ENCODE peak calls at places on chromosomes 3 and 15, in nine cellular contexts. One of them, this sample, is unnamed.
A peak's percentile ranks its signal among the peaks of the same experiment; 100 is the strongest.

GRCh38 chr15:64354683-64355558 is 1.1 kb downstream of the CSNK1G1 start:
- DNase-seq in activated CD4-positive, alpha-beta memory T cell treated with anti-CD3 and anti-CD28 coated beads for 36 hours: no peak
- DNase-seq in GM03348: peak; percentile 21
- DNase-seq in activated CD8-positive, alpha-beta memory T cell treated with anti-CD3 and anti-CD28 coated beads, Interleukin-2, amount 50 U/mL, for 48 hours: no peak
- DNase-seq in stimulated activated effector memory CD8-positive, alpha-beta T cell treated with anti-CD3 and anti-CD28 coated beads, Interleukin-12 subunit alpha, Interleukin-12 subunit beta, amount 100 ng/mL, for 72 hours: peak; percentile 7
- DNase-seq in CD8-positive, alpha-beta T cell: peak; percentile 3
- DNase-seq in GM12891: no peak
- DNase-seq in NAMALWA: peak; percentile 17
- DNase-seq in HS-5: no peak
- DNase-seq in this sample: no peak

GRCh38 chr3:150376001-150376848 is 31.9 kb upstream of the TSC22D2 start:
- DNase-seq in NAMALWA: no peak
- DNase-seq in activated CD8-positive, alpha-beta memory T cell treated with anti-CD3 and anti-CD28 coated beads, Interleukin-2, amount 50 U/mL, for 48 hours: no peak
- DNase-seq in activated CD4-positive, alpha-beta memory T cell treated with anti-CD3 and anti-CD28 coated beads for 36 hours: no peak
- DNase-seq in HS-5: no peak
- DNase-seq in GM12891: no peak
- DNase-seq in GM03348: peak; percentile 63
- DNase-seq in stimulated activated effector memory CD8-positive, alpha-beta T cell treated with anti-CD3 and anti-CD28 coated beads, Interleukin-12 subunit alpha, Interleukin-12 subunit beta, amount 100 ng/mL, for 72 hours: no peak
- DNase-seq in CD8-positive, alpha-beta T cell: no peak
- DNase-seq in this sample: no peak

GRCh38 chr15:31027948-31028586 is 36.6 kb upstream of the MTMR10 start:
- DNase-seq in HS-5: no peak
- DNase-seq in activated CD8-positive, alpha-beta memory T cell treated with anti-CD3 and anti-CD28 coated beads, Interleukin-2, amount 50 U/mL, for 48 hours: no peak
- DNase-seq in CD8-positive, alpha-beta T cell: no peak
- DNase-seq in activated CD4-positive, alpha-beta memory T cell treated with anti-CD3 and anti-CD28 coated beads for 36 hours: no peak
- DNase-seq in GM12891: no peak
- DNase-seq in NAMALWA: no peak
- DNase-seq in GM03348: no peak
- DNase-seq in stimulated activated effector memory CD8-positive, alpha-beta T cell treated with anti-CD3 and anti-CD28 coated beads, Interleukin-12 subunit alpha, Interleukin-12 subunit beta, amount 100 ng/mL, for 72 hours: no peak
- DNase-seq in this sample: no peak

GRCh38 chr3:89859738-89860137 is 752.3 kb downstream of the EPHA3 start:
- DNase-seq in HS-5: peak; percentile 8
- DNase-seq in GM03348: no peak
- DNase-seq in CD8-positive, alpha-beta T cell: no peak
- DNase-seq in activated CD4-positive, alpha-beta memory T cell treated with anti-CD3 and anti-CD28 coated beads for 36 hours: no peak
- DNase-seq in activated CD8-positive, alpha-beta memory T cell treated with anti-CD3 and anti-CD28 coated beads, Interleukin-2, amount 50 U/mL, for 48 hours: no peak
- DNase-seq in stimulated activated effector memory CD8-positive, alpha-beta T cell treated with anti-CD3 and anti-CD28 coated beads, Interleukin-12 subunit alpha, Interleukin-12 subunit beta, amount 100 ng/mL, for 72 hours: no peak
- DNase-seq in NAMALWA: no peak
- DNase-seq in GM12891: no peak
- DNase-seq in this sample: no peak

GRCh38 chr3:12994607-12995388 is 78.4 kb downstream of the IQSEC1 start:
- DNase-seq in activated CD8-positive, alpha-beta memory T cell treated with anti-CD3 and anti-CD28 coated beads, Interleukin-2, amount 50 U/mL, for 48 hours: peak; percentile 95
- DNase-seq in GM12891: peak; percentile 95
- DNase-seq in activated CD4-positive, alpha-beta memory T cell treated with anti-CD3 and anti-CD28 coated beads for 36 hours: peak; percentile 92
- DNase-seq in NAMALWA: peak; percentile 86
- DNase-seq in HS-5: peak; percentile 24
- DNase-seq in GM03348: peak; percentile 97
- DNase-seq in stimulated activated effector memory CD8-positive, alpha-beta T cell treated with anti-CD3 and anti-CD28 coated beads, Interleukin-12 subunit alpha, Interleukin-12 subunit beta, amount 100 ng/mL, for 72 hours: peak; percentile 88
- DNase-seq in CD8-positive, alpha-beta T cell: peak; percentile 78
- DNase-seq in this sample: peak; percentile 93

GRCh38 chr3:116440196-116440595 is 5.1 kb downstream of the LSAMP start:
- DNase-seq in activated CD8-positive, alpha-beta memory T cell treated with anti-CD3 and anti-CD28 coated beads, Interleukin-2, amount 50 U/mL, for 48 hours: no peak
- DNase-seq in GM12891: no peak
- DNase-seq in HS-5: peak; percentile 78
- DNase-seq in GM03348: peak; percentile 20
- DNase-seq in NAMALWA: no peak
- DNase-seq in stimulated activated effector memory CD8-positive, alpha-beta T cell treated with anti-CD3 and anti-CD28 coated beads, Interleukin-12 subunit alpha, Interleukin-12 subunit beta, amount 100 ng/mL, for 72 hours: no peak
- DNase-seq in CD8-positive, alpha-beta T cell: no peak
- DNase-seq in activated CD4-positive, alpha-beta memory T cell treated with anti-CD3 and anti-CD28 coated beads for 36 hours: no peak
- DNase-seq in this sample: no peak

GRCh38 chr3:194379231-194379630 is 9.7 kb upstream of the LRRC15 start:
- DNase-seq in CD8-positive, alpha-beta T cell: no peak
- DNase-seq in activated CD4-positive, alpha-beta memory T cell treated with anti-CD3 and anti-CD28 coated beads for 36 hours: no peak
- DNase-seq in GM12891: no peak
- DNase-seq in GM03348: no peak
- DNase-seq in HS-5: no peak
- DNase-seq in stimulated activated effector memory CD8-positive, alpha-beta T cell treated with anti-CD3 and anti-CD28 coated beads, Interleukin-12 subunit alpha, Interleukin-12 subunit beta, amount 100 ng/mL, for 72 hours: no peak
- DNase-seq in NAMALWA: no peak
- DNase-seq in activated CD8-positive, alpha-beta memory T cell treated with anti-CD3 and anti-CD28 coated beads, Interleukin-2, amount 50 U/mL, for 48 hours: no peak
- DNase-seq in this sample: no peak

GRCh38 chr15:69729167-69729748 is 276.6 kb downstream of the RPLP1 start:
- DNase-seq in NAMALWA: peak; percentile 60
- DNase-seq in CD8-positive, alpha-beta T cell: peak; percentile 65
- DNase-seq in GM12891: peak; percentile 52
- DNase-seq in HS-5: no peak
- DNase-seq in GM03348: peak; percentile 55
- DNase-seq in stimulated activated effector memory CD8-positive, alpha-beta T cell treated with anti-CD3 and anti-CD28 coated beads, Interleukin-12 subunit alpha, Interleukin-12 subunit beta, amount 100 ng/mL, for 72 hours: peak; percentile 70
- DNase-seq in activated CD4-positive, alpha-beta memory T cell treated with anti-CD3 and anti-CD28 coated beads for 36 hours: peak; percentile 82
- DNase-seq in activated CD8-positive, alpha-beta memory T cell treated with anti-CD3 and anti-CD28 coated beads, Interleukin-2, amount 50 U/mL, for 48 hours: peak; percentile 92
- DNase-seq in this sample: peak; percentile 25

GRCh38 chr3:27422617-27423016 is 53.4 kb upstream of the NEK10 start:
- DNase-seq in GM12891: no peak
- DNase-seq in stimulated activated effector memory CD8-positive, alpha-beta T cell treated with anti-CD3 and anti-CD28 coated beads, Interleukin-12 subunit alpha, Interleukin-12 subunit beta, amount 100 ng/mL, for 72 hours: no peak
- DNase-seq in NAMALWA: no peak
- DNase-seq in activated CD8-positive, alpha-beta memory T cell treated with anti-CD3 and anti-CD28 coated beads, Interleukin-2, amount 50 U/mL, for 48 hours: no peak
- DNase-seq in CD8-positive, alpha-beta T cell: no peak
- DNase-seq in GM03348: no peak
- DNase-seq in activated CD4-positive, alpha-beta memory T cell treated with anti-CD3 and anti-CD28 coated beads for 36 hours: no peak
- DNase-seq in HS-5: no peak
- DNase-seq in this sample: no peak

GRCh38 chr3:143123353-143123974 is 3.9 kb downstream of the CHST2 start:
- DNase-seq in NAMALWA: peak; percentile 73
- DNase-seq in activated CD8-positive, alpha-beta memory T cell treated with anti-CD3 and anti-CD28 coated beads, Interleukin-2, amount 50 U/mL, for 48 hours: no peak
- DNase-seq in CD8-positive, alpha-beta T cell: no peak
- DNase-seq in GM12891: no peak
- DNase-seq in GM03348: no peak
- DNase-seq in stimulated activated effector memory CD8-positive, alpha-beta T cell treated with anti-CD3 and anti-CD28 coated beads, Interleukin-12 subunit alpha, Interleukin-12 subunit beta, amount 100 ng/mL, for 72 hours: no peak
- DNase-seq in activated CD4-positive, alpha-beta memory T cell treated with anti-CD3 and anti-CD28 coated beads for 36 hours: no peak
- DNase-seq in HS-5: no peak
- DNase-seq in this sample: no peak

GRCh38 chr3:143363276-143363675 is 243.7 kb downstream of the CHST2 start:
- DNase-seq in GM03348: no peak
- DNase-seq in activated CD4-positive, alpha-beta memory T cell treated with anti-CD3 and anti-CD28 coated beads for 36 hours: no peak
- DNase-seq in stimulated activated effector memory CD8-positive, alpha-beta T cell treated with anti-CD3 and anti-CD28 coated beads, Interleukin-12 subunit alpha, Interleukin-12 subunit beta, amount 100 ng/mL, for 72 hours: no peak
- DNase-seq in HS-5: no peak
- DNase-seq in activated CD8-positive, alpha-beta memory T cell treated with anti-CD3 and anti-CD28 coated beads, Interleukin-2, amount 50 U/mL, for 48 hours: no peak
- DNase-seq in GM12891: no peak
- DNase-seq in CD8-positive, alpha-beta T cell: no peak
- DNase-seq in NAMALWA: peak; percentile 25
- DNase-seq in this sample: no peak

GRCh38 chr15:39828374-39828931 is 45.8 kb upstream of the FSIP1 start:
- DNase-seq in CD8-positive, alpha-beta T cell: no peak
- DNase-seq in GM03348: no peak
- DNase-seq in NAMALWA: no peak
- DNase-seq in HS-5: no peak
- DNase-seq in activated CD4-positive, alpha-beta memory T cell treated with anti-CD3 and anti-CD28 coated beads for 36 hours: no peak
- DNase-seq in GM12891: no peak
- DNase-seq in stimulated activated effector memory CD8-positive, alpha-beta T cell treated with anti-CD3 and anti-CD28 coated beads, Interleukin-12 subunit alpha, Interleukin-12 subunit beta, amount 100 ng/mL, for 72 hours: no peak
- DNase-seq in activated CD8-positive, alpha-beta memory T cell treated with anti-CD3 and anti-CD28 coated beads, Interleukin-2, amount 50 U/mL, for 48 hours: no peak
- DNase-seq in this sample: peak; percentile 65

GRCh38 chr15:51931638-51932037 is 39.9 kb downstream of the LEO1 start:
- DNase-seq in stimulated activated effector memory CD8-positive, alpha-beta T cell treated with anti-CD3 and anti-CD28 coated beads, Interleukin-12 subunit alpha, Interleukin-12 subunit beta, amount 100 ng/mL, for 72 hours: no peak
- DNase-seq in activated CD4-positive, alpha-beta memory T cell treated with anti-CD3 and anti-CD28 coated beads for 36 hours: no peak
- DNase-seq in CD8-positive, alpha-beta T cell: no peak
- DNase-seq in NAMALWA: no peak
- DNase-seq in GM12891: no peak
- DNase-seq in GM03348: no peak
- DNase-seq in HS-5: no peak
- DNase-seq in activated CD8-positive, alpha-beta memory T cell treated with anti-CD3 and anti-CD28 coated beads, Interleukin-2, amount 50 U/mL, for 48 hours: peak; percentile 26
- DNase-seq in this sample: no peak

GRCh38 chr15:31214158-31214863 is 112.3 kb upstream of the KLF13 start:
- DNase-seq in GM03348: no peak
- DNase-seq in NAMALWA: peak; percentile 51
- DNase-seq in CD8-positive, alpha-beta T cell: no peak
- DNase-seq in activated CD8-positive, alpha-beta memory T cell treated with anti-CD3 and anti-CD28 coated beads, Interleukin-2, amount 50 U/mL, for 48 hours: peak; percentile 47
- DNase-seq in HS-5: no peak
- DNase-seq in activated CD4-positive, alpha-beta memory T cell treated with anti-CD3 and anti-CD28 coated beads for 36 hours: peak; percentile 18
- DNase-seq in stimulated activated effector memory CD8-positive, alpha-beta T cell treated with anti-CD3 and anti-CD28 coated beads, Interleukin-12 subunit alpha, Interleukin-12 subunit beta, amount 100 ng/mL, for 72 hours: no peak
- DNase-seq in GM12891: no peak
- DNase-seq in this sample: no peak

GRCh38 chr15:96416934-96417759 is 86.6 kb downstream of the NR2F2 start:
- DNase-seq in NAMALWA: no peak
- DNase-seq in HS-5: no peak
- DNase-seq in activated CD8-positive, alpha-beta memory T cell treated with anti-CD3 and anti-CD28 coated beads, Interleukin-2, amount 50 U/mL, for 48 hours: no peak
- DNase-seq in activated CD4-positive, alpha-beta memory T cell treated with anti-CD3 and anti-CD28 coated beads for 36 hours: no peak
- DNase-seq in CD8-positive, alpha-beta T cell: no peak
- DNase-seq in stimulated activated effector memory CD8-positive, alpha-beta T cell treated with anti-CD3 and anti-CD28 coated beads, Interleukin-12 subunit alpha, Interleukin-12 subunit beta, amount 100 ng/mL, for 72 hours: no peak
- DNase-seq in GM03348: peak; percentile 30
- DNase-seq in GM12891: no peak
- DNase-seq in this sample: no peak

GRCh38 chr3:30439451-30440053 is 166.8 kb upstream of the TGFBR2 start:
- DNase-seq in GM12891: no peak
- DNase-seq in CD8-positive, alpha-beta T cell: no peak
- DNase-seq in stimulated activated effector memory CD8-positive, alpha-beta T cell treated with anti-CD3 and anti-CD28 coated beads, Interleukin-12 subunit alpha, Interleukin-12 subunit beta, amount 100 ng/mL, for 72 hours: no peak
- DNase-seq in activated CD4-positive, alpha-beta memory T cell treated with anti-CD3 and anti-CD28 coated beads for 36 hours: no peak
- DNase-seq in activated CD8-positive, alpha-beta memory T cell treated with anti-CD3 and anti-CD28 coated beads, Interleukin-2, amount 50 U/mL, for 48 hours: no peak
- DNase-seq in GM03348: no peak
- DNase-seq in HS-5: no peak
- DNase-seq in NAMALWA: no peak
- DNase-seq in this sample: no peak